ENCODE peak calls at places on chromosomes 7 and 10, in ten cellular contexts. I, J, T, C, D, A, Q, P, V and E are unnamed samples.

GRCh38 chr10:86968994-86969355 is 693 bp downstream of the ADIRF start:
- DNase-seq in T (no peak), J (no peak), V (no peak), P (no peak), D (no peak), C (no peak), A (no peak), I (no peak), Q (no peak), E (no peak)

GRCh38 chr7:157654350-157654749 is 317.5 kb downstream of the DNAJB6 start:
- DNase-seq in T (no peak), A (no peak), J (no peak), I (no peak), V (no peak), P (no peak), D (no peak), Q (no peak), C (no peak), E (no peak)

GRCh38 chr10:29734980-29735627 is 100.3 kb upstream of the SVIL start:
- DNase-seq in P (no peak), D (peak), C (no peak), V (peak), T (peak), A (no peak), I (peak), J (peak), Q (peak), E (peak)

GRCh38 chr7:130490888-130491771 is 755 bp upstream of the MEST start:
- DNase-seq in C (no peak), J (peak), T (peak), V (peak), Q (peak), D (peak), A (no peak), P (no peak), I (peak), E (no peak)

GRCh38 chr7:79182283-79182682 is 271.2 kb downstream of the MAGI2 start:
- DNase-seq in C (peak), A (peak), J (peak), I (peak), Q (no peak), D (no peak), P (no peak), T (peak), V (no peak), E (no peak)

GRCh38 chr10:123517376-123517775 is 148.8 kb upstream of the GPR26 start:
- DNase-seq in Q (no peak), D (no peak), T (no peak), I (no peak), V (peak), C (no peak), P (no peak), J (no peak), A (no peak), E (no peak)

GRCh38 chr10:17751781-17752445 is at the start of gene TMEM236:
- DNase-seq in D (no peak), A (no peak), J (no peak), Q (no peak), I (no peak), C (no peak), T (no peak), V (no peak), P (no peak), E (no peak)

GRCh38 chr10:113103131-113103830 is 153.2 kb downstream of the TCF7L2 start:
- DNase-seq in Q (no peak), V (peak), T (no peak), J (peak), A (no peak), C (no peak), D (no peak), P (no peak), I (no peak), E (no peak)

GRCh38 chr10:79418886-79419595 is 26.4 kb downstream of the ZCCHC24 start:
- DNase-seq in C (no peak), V (no peak), T (no peak), A (no peak), D (no peak), P (no peak), Q (no peak), I (no peak), J (no peak), E (no peak)

GRCh38 chr7:96781919-96782318 is 72.3 kb upstream of the SEM1 start:
- DNase-seq in J (no peak), I (no peak), T (no peak), Q (no peak), C (no peak), D (no peak), P (no peak), V (no peak), A (no peak), E (no peak)

GRCh38 chr7:87445897-87446296 is 29.6 kb downstream of the ABCB4 start:
- DNase-seq in A (no peak), P (no peak), J (no peak), D (no peak), V (no peak), I (no peak), Q (no peak), C (no peak), T (no peak), E (no peak)
- TF ChIP-seq CTCF in A (no peak), P (no peak), J (no peak), D (no peak), V (no peak), I (no peak), Q (no peak), C (no peak), T (no peak), E (no peak)

DNA sequence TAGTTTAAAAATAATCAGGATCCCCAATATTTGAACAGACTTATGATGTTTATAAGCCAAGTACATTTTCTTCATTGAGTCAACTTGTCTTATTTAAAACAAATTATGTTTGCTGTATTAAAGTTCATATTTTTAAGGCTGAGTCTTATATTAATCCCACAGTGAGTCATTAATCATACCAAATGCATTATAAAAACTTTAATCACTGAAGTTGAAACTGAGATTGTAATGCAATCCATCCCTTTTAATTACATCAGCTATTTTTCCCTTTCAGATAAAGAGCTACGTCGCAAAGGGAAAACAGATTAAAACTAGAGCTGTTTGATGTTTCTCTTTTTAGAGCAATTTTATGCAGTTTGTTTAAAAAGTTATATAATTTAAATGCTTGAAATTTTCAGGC is 182.9 kb downstream of the ARID5B start:
- DNase-seq in J (peak), V (no peak), C (no peak), Q (no peak), P (no peak), I (no peak), D (no peak), A (no peak), T (peak), E (no peak)
- TF ChIP-seq CTCF in J (no peak), V (no peak), C (no peak), Q (no peak), P (no peak), I (no peak), D (no peak), A (no peak), T (no peak), E (no peak)

DNA sequence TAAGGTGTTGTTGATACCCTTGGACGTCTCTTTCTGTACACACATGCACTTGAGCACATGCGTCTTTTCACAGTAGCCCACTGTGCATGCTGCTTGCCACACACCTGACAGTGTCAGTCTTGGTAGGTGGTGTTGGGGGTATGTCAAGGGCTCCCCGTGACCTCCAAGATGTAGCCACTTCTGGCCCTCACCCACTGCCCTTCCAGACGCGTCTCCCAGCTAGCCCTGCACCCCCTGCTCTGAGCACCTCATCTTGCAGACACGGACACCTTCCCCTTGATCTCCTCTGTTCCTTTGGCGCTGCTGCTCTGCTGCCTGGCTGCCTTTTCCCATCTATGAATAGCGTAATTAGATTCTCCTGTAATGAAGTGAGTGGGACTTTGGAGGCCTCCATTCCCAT is 75.2 kb upstream of the TNS3 start:
- DNase-seq in I (no peak), P (no peak), V (no peak), Q (no peak), D (no peak), J (no peak), A (no peak), C (no peak), T (no peak), E (no peak)
- TF ChIP-seq CTCF in I (no peak), P (no peak), V (no peak), Q (no peak), D (no peak), J (no peak), A (no peak), C (no peak), T (no peak), E (no peak)

GRCh38 chr10:70066190-70066589 is 13.5 kb downstream of the MACROH2A2 start:
- DNase-seq in Q (no peak), J (no peak), I (no peak), C (no peak), D (no peak), A (no peak), V (no peak), P (no peak), T (no peak), E (no peak)
- TF ChIP-seq CTCF in Q (no peak), J (no peak), I (no peak), C (no peak), D (no peak), A (no peak), V (no peak), P (no peak), T (no peak), E (no peak)

GRCh38 chr7:144672869-144673268 is 163.0 kb downstream of the TPK1 start:
- DNase-seq in V (no peak), J (no peak), P (no peak), D (no peak), A (no peak), C (no peak), I (no peak), Q (no peak), T (no peak), E (no peak)

GRCh38 chr7:144668503-144668902 is 167.3 kb downstream of the TPK1 start:
- DNase-seq in A (no peak), J (no peak), T (no peak), P (no peak), I (no peak), D (no peak), V (no peak), Q (no peak), C (no peak), E (no peak)

GRCh38 chr7:144674550-144674949 is 161.3 kb downstream of the TPK1 start:
- DNase-seq in Q (no peak), P (no peak), T (no peak), J (no peak), C (no peak), V (no peak), I (no peak), D (no peak), A (no peak), E (no peak)

GRCh38 chr7:144671429-144671828 is 164.4 kb downstream of the TPK1 start:
- DNase-seq in J (no peak), P (no peak), V (no peak), D (no peak), C (no peak), Q (peak), A (no peak), T (no peak), I (no peak), E (no peak)

GRCh38 chr7:144670251-144670650 is 165.6 kb downstream of the TPK1 start:
- DNase-seq in V (no peak), P (peak), J (no peak), Q (no peak), I (no peak), D (no peak), T (peak), C (no peak), A (no peak), E (no peak)
- TF ChIP-seq CTCF in V (no peak), P (peak), J (peak), Q (no peak), I (peak), D (no peak), T (peak), C (no peak), A (peak), E (no peak)

GRCh38 chr7:818031-818699 is 14.1 kb upstream of the SUN1 start:
- DNase-seq in C (peak), J (peak), A (peak), V (no peak), Q (no peak), T (peak), D (no peak), I (peak), P (peak), E (no peak)
- TF ChIP-seq CTCF in C (peak), J (peak), A (peak), V (peak), Q (peak), T (peak), D (peak), I (peak), P (no peak), E (peak)

DNA sequence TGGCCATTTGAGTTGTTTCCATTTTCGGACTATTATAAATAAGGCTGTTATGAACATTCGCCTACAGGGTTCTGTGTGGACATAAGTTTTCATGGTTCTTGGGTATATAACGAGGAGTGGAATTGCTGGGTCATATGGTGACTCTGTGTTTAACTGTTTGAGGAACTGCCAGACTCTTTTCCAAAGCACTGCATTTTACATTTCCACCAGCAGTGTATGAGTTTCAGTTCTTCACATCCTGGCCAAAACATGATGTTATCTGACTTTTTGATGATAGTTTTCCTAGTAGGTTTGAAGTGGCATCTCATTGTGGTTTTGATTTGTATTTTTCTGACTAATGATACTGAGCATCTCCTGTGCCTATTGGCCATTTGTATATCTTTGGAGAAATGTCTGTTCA is 5.4 kb downstream of the SUV39H2 start:
- DNase-seq in D (no peak), T (no peak), V (no peak), Q (no peak), A (no peak), J (no peak), C (no peak), I (no peak), P (no peak), E (no peak)
- TF ChIP-seq CTCF in D (no peak), T (no peak), V (no peak), Q (no peak), A (no peak), J (no peak), C (no peak), I (no peak), P (no peak), E (no peak)

GRCh38 chr7:70797109-70797514 is 334.8 kb upstream of the GALNT17 start:
- DNase-seq in T (no peak), I (no peak), P (no peak), D (no peak), J (no peak), Q (no peak), V (no peak), C (no peak), A (no peak), E (no peak)
- TF ChIP-seq CTCF in T (no peak), I (no peak), P (no peak), D (no peak), J (no peak), Q (no peak), V (no peak), C (no peak), A (no peak), E (no peak)

GRCh38 chr7:56079450-56080185 is 13.1 kb downstream of the PHKG1 start:
- DNase-seq in I (peak), T (peak), D (peak), J (peak), Q (peak), V (peak), P (no peak), A (peak), C (peak), E (peak)
- TF ChIP-seq CTCF in I (peak), T (peak), D (peak), J (peak), Q (peak), V (peak), P (no peak), A (peak), C (peak), E (peak)